ENCODE peak calls at places on chromosomes 13 and 19, in six cellular contexts. V is thoracic aorta, U is kidney epithelial cell, E is endodermal cell, T is fibroblast of lung, G is BJ. F is an unnamed sample.

GRCh38 chr19:28424041-28424440 is 788.9 kb downstream of the UQCRFS1 start:
- DNase-seq in V (no peak), U (no peak), E (peak), T (no peak), G (no peak), F (no peak)

GRCh38 chr13:65417953-65418352 is 1812.2 kb downstream of the PCDH9 start:
- DNase-seq in V (no peak), U (no peak), E (no peak), T (peak), G (no peak), F (no peak)

GRCh38 chr13:62910541-62910940 is 1494.9 kb upstream of the PCDH20 start:
- DNase-seq in V (no peak), U (no peak), E (no peak), T (no peak), G (peak), F (peak)

GRCh38 chr13:33258437-33259193 is 26.9 kb downstream of the STARD13 start:
- DNase-seq in V (no peak), U (no peak), E (no peak), T (peak), G (no peak), F (no peak)

GRCh38 chr13:29619995-29620394 is 24.5 kb upstream of the SLC7A1 start:
- DNase-seq in V (no peak), U (no peak), E (no peak), T (no peak), G (no peak), F (no peak)

GRCh38 chr13:112781881-112782361 is 92.1 kb downstream of the ATP11A start:
- DNase-seq in V (no peak), U (no peak), E (no peak), T (peak), G (no peak), F (no peak)

GRCh38 chr13:23510979-23511735 is 59.1 kb upstream of the TNFRSF19 start:
- DNase-seq in V (no peak), U (no peak), E (peak), T (peak), G (no peak), F (no peak)

GRCh38 chr19:17475541-17476115 is 5.3 kb downstream of the SLC27A1 start:
- DNase-seq in V (no peak), U (no peak), E (no peak), T (peak), G (no peak), F (no peak)

GRCh38 chr19:12676384-12676792 is 5.3 kb downstream of the DHPS start:
- DNase-seq in V (no peak), U (peak), E (peak), T (peak), G (no peak), F (peak)

GRCh38 chr19:45558399-45558878 is 26.2 kb downstream of the OPA3 start:
- DNase-seq in V (no peak), U (no peak), E (peak), T (peak), G (no peak), F (no peak)

GRCh38 chr19:55526216-55527196 is 10.4 kb downstream of the SBK2 start:
- DNase-seq in V (no peak), U (no peak), E (peak), T (peak), G (no peak), F (no peak)

GRCh38 chr13:99855516-99855915 is 116.1 kb downstream of the ZIC5 start:
- DNase-seq in V (no peak), U (no peak), E (no peak), T (no peak), G (no peak), F (no peak)

GRCh38 chr13:87128006-87128405 is 543.2 kb upstream of the SLITRK5 start:
- DNase-seq in V (no peak), U (no peak), E (peak), T (peak), G (no peak), F (no peak)

GRCh38 chr19:16113727-16114126 is 2.0 kb downstream of the RAB8A start:
- DNase-seq in V (no peak), U (no peak), E (no peak), T (no peak), G (no peak), F (no peak)

GRCh38 chr13:79485014-79485441 is 4.1 kb downstream of the NDFIP2 start:
- DNase-seq in V (no peak), U (peak), E (no peak), T (peak), G (peak), F (peak)

DNA sequence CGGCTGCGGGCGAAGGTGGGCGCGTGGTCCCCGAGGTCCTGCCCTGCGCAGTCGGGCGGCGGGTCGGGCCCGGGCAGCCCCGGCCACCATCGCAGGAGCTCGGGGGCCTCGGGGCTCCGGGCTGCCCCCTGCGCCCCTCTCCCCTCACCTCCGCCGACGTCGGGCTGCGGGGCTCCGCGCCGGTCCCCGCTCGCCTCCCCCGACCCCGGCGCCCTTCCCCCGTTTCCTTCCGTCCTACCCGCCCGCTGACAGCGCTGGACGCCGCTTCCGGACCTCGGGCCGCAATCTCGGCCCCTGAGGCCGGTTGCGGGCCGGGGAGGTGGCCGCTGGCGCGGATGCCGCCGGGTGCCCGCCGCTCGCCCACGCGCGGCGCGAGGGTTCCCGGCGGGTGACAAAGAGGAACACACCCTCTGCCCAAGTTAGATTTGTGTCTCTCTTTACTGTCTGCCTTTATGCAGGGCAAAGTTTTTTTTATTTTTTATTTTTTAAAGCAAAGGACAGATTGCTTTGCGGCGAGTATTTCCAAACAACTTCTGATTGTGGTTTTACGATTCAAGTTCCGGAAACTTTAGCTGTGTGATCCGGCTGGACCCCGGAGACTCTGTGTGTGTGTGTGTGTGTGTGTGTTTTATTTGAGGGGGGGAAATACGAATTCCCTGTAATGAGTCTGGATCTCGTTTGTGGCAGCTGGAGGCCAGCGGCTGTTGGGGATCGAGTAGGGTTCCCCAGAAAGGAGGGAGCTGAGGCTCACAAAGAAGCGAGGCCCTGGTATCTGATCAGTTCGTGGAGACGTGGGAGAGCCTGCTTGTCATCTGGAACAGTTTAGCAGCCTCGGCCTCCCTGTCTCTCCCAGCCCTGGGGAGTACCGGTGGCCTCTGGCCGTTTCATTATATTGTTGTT is 957 bp downstream of the FARP1 start:
- DNase-seq in V (no peak), U (no peak), E (peak), T (peak), G (no peak), F (no peak)
- H3K4me3 ChIP-seq in V (peak), U (peak), E (peak), T (peak), G (peak), F (peak)

GRCh38 chr19:57465680-57466381 is 8.9 kb upstream of the VN1R1 start:
- DNase-seq in V (no peak), U (no peak), E (peak), T (peak), G (no peak), F (no peak)
- TF ChIP-seq CTCF in V (no peak), U (peak), E (peak), T (peak), G (peak), F (peak)

GRCh38 chr19:1852294-1852646 is 4.0 kb upstream of the REXO1 start:
- DNase-seq in V (no peak), U (no peak), E (no peak), T (no peak), G (no peak), F (no peak)

GRCh38 chr19:1854542-1855039 is 6.3 kb upstream of the REXO1 start:
- DNase-seq in V (no peak), U (no peak), E (no peak), T (no peak), G (no peak), F (no peak)

GRCh38 chr19:1854032-1854541 is 5.8 kb upstream of the REXO1 start:
- DNase-seq in V (no peak), U (no peak), E (no peak), T (no peak), G (no peak), F (no peak)

GRCh38 chr19:1852729-1853128 is 4.4 kb upstream of the REXO1 start:
- DNase-seq in V (no peak), U (no peak), E (no peak), T (no peak), G (no peak), F (no peak)

DNA sequence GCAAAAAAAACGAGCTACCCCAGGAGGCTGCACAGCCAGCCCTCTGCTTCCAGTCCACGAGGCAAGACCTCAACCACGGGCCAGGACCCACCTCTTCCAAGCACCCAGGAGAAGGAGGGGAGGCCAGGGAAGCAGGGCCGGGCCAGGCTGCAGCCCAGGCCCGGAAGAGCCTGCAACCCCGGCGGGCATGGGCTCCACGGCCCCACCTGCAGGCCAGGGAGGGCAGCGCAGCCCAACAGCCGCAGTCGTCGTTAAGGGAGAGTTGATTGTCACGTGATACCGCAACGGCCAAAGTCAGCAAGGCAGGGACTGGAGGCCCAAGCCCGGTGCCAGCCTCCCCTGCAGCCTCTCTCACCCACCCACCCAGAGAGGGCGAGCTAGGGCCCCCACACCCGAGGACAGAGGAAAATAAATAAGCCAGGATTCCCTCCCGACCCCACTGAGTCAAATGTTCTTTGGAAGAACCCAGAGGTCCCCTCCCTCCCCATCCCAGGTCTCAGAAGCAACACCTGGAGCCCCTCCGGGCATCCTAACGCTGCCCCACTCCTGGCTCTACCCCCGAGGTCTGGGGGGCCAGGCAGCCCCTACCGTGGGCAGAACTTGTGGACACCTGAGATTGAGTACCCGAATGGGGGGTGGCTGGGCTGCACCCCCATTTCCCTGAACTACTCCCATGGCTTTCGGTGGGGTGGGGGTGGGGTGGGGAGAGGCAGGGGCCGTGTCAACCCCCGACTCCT is 5.2 kb upstream of the REXO1 start:
- DNase-seq in V (no peak), U (no peak), E (peak), T (peak), G (no peak), F (peak)
- H3K4me3 ChIP-seq in V (no peak), U (no peak), E (no peak), T (no peak), G (no peak), F (no peak)

DNA sequence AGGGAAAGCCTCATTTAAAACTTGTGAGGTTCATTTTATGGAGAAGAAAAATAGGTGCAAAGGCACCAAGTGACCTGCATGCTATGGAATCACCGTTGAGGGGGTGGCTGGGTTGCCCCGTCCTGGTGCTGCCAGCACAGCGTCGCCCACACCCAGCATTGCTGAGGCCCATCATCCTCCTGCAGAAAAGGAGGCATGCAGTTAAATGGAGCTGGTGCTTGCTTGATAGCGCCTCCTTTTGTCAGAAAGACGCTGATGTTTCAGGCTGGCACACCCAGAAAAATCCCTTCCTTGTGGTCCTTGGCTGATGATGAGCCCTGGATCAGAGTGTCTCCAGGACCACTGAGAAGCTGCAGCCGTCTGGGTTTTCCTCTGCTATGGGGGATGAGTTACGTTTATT is 36.9 kb downstream of the DHRS12 start:
- DNase-seq in V (no peak), U (no peak), E (peak), T (no peak), G (no peak), F (no peak)
- TF ChIP-seq CTCF in V (no peak), U (no peak), E (peak), T (no peak), G (no peak), F (peak)

GRCh38 chr19:50425581-50425980 is 6.8 kb downstream of the SPIB start:
- DNase-seq in V (no peak), U (no peak), E (no peak), T (no peak), G (no peak), F (no peak)

GRCh38 chr19:50427997-50428425 is 4.7 kb upstream of the MYBPC2 start:
- DNase-seq in V (no peak), U (peak), E (peak), T (peak), G (no peak), F (peak)

GRCh38 chr19:50430888-50431342 is 1.8 kb upstream of the MYBPC2 start:
- DNase-seq in V (no peak), U (no peak), E (no peak), T (no peak), G (no peak), F (no peak)

GRCh38 chr19:50428768-50429463 is 3.8 kb upstream of the MYBPC2 start:
- DNase-seq in V (no peak), U (no peak), E (peak), T (no peak), G (no peak), F (no peak)

GRCh38 chr19:50427318-50427925 is 5.3 kb upstream of the MYBPC2 start:
- DNase-seq in V (no peak), U (no peak), E (no peak), T (no peak), G (no peak), F (no peak)
- H3K4me3 ChIP-seq in V (peak), U (no peak), E (no peak), T (peak), G (no peak), F (peak)

GRCh38 chr13:54368387-54368786 is 1339.8 kb downstream of the OLFM4 start:
- DNase-seq in V (no peak), U (no peak), E (no peak), T (no peak), G (no peak), F (no peak)
- TF ChIP-seq CTCF in V (no peak), U (no peak), E (no peak), T (no peak), G (no peak), F (no peak)

F was measured in HFF-Myc.